ENCODE peak calls at places on chromosomes 4 and X, in nine cellular contexts. Z, H, V, L, Q, U, T, Y and E are unnamed samples.

GRCh38 chr4:67437974-67438713 is 107.2 kb downstream of the CENPC start:
- DNase-seq in L (no peak), T (no peak), Z (no peak), Q (no peak), V (peak; percentile 76), U (peak; percentile 68), Y (no peak), H (no peak), E (peak; percentile 44)

GRCh38 chrX:38304010-38304409 is 23.3 kb downstream of the RPGR start:
- DNase-seq in H (no peak), L (peak; percentile 15), Q (no peak), T (no peak), Z (no peak), U (peak; percentile 52), V (peak; percentile 19), Y (no peak), E (no peak)

GRCh38 chr4:105871997-105872396 is 23.3 kb upstream of the NPNT start:
- DNase-seq in Y (no peak), L (no peak), Q (no peak), T (no peak), Z (no peak), U (no peak), V (no peak), H (no peak), E (no peak)

GRCh38 chr4:53703267-53703655 is 112.0 kb upstream of the LNX1 start:
- DNase-seq in H (no peak), L (no peak), U (no peak), Z (no peak), Y (no peak), T (no peak), V (no peak), Q (no peak), E (no peak)

GRCh38 chr4:181504846-181505374 is 738.3 kb upstream of the TENM3 start:
- DNase-seq in H (no peak), Z (no peak), U (no peak), V (no peak), Y (no peak), L (peak; percentile 54), T (no peak), Q (no peak), E (no peak)

GRCh38 chr4:37648084-37648817 is 37.9 kb downstream of the RELL1 start:
- DNase-seq in H (no peak), U (peak; percentile 97), Z (peak; percentile 76), L (no peak), Q (peak; percentile 81), Y (peak; percentile 58), V (peak; percentile 96), T (peak; percentile 75), E (peak; percentile 85)

GRCh38 chrX:123173833-123174232 is 10.2 kb upstream of the GRIA3 start:
- DNase-seq in V (peak; percentile 0), H (no peak), U (peak; percentile 46), Z (no peak), Y (no peak), Q (no peak), T (no peak), L (no peak), E (no peak)

GRCh38 chr4:183059797-183060196 is 39.3 kb upstream of the WWC2 start:
- DNase-seq in U (no peak), Q (no peak), Y (no peak), V (no peak), L (no peak), H (no peak), T (no peak), Z (no peak), E (no peak)

GRCh38 chrX:26208012-26208411 is 8.0 kb upstream of the MAGEB5 start:
- DNase-seq in T (no peak), Z (no peak), Q (no peak), L (no peak), V (no peak), H (no peak), U (no peak), Y (no peak), E (no peak)

DNA sequence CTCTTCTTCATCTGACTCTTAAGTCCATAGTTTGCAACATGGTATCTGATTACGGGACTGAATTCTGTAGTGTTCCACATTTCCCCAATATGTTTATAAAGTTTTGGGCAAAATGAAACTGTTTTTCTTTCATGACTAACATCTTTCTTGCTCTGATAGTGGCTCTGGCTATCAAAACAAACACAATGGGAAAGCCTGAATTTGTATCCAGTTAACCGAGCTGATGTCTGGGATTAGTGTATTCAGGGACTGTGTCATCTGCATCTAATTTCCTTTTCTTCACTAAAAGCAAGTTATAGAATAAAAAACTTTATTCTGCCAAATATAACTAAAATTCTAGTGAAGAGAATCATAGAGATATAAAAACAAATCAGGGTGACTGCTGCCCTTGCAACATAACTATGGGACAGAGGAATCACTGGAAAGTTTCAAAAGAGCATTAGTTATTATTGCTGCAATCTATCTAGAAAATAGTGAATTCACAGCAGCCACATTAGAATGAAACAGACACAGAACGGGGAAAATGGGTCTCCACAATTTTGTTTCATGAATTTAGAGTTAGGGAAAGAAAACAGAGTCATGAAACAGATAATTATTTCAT is 61.3 kb downstream of the ANTXR2 start:
- DNase-seq in H (no peak), Z (no peak), T (no peak), Q (no peak), Y (no peak), L (no peak), V (peak; percentile 79), U (peak; percentile 87), E (no peak)
- H3K4me3 ChIP-seq in H (no peak overlapping the region), Z (no peak overlapping the region), T (no peak overlapping the region), Q (no peak overlapping the region), Y (no peak overlapping the region), L (no peak overlapping the region), V (peak overlapping the region; percentile 13), U (no peak overlapping the region), E (no peak overlapping the region)

GRCh38 chrX:71622347-71623104 is 4.2 kb upstream of the CXCR3 start:
- DNase-seq in Y (peak; percentile 8), L (peak; percentile 64), Z (peak; percentile 30), T (peak; percentile 58), H (peak; percentile 82), V (peak; percentile 66), U (peak; percentile 56), Q (peak; percentile 85), E (no peak)
- TF ChIP-seq CTCF in Y (no peak), L (peak; percentile 40), Z (no peak), T (no peak), H (peak; percentile 18), V (peak; percentile 19), U (no peak), Q (no peak), E (no peak)

DNA sequence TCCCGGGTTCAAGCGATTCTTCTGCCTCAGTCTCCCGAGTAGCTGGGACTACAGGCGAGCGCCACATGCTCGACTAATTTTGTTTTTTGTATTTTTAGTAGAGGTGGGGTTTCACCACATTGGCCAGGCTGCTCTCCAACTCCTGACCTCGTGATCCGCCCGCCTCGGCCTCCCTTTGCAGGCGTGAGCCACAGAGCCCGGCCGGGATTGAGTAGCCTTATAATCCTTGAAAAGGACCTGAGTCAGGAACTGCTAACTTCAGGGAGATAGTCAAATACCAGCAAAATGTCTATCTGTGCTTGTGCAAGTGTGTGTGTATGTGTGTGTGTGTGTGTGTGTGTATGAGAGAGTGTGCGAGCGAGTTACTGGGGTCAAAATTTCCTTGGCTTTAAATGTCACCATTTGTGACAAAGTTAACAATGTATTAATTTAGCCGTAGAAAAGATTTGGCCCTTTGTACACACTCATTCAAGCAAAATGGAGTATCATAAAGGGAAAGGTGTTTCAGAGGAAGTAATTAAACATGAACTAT is 1.8 kb upstream of the KDM6A start:
- DNase-seq in Y (no peak), H (no peak), U (peak; percentile 46), Q (peak; percentile 48), V (peak; percentile 17), T (no peak), Z (no peak), L (no peak), E (no peak)
- H3K4me3 ChIP-seq in Y (peak overlapping the region; percentile 79), H (peak overlapping the region; percentile 75), U (peak overlapping the region; percentile 45), Q (peak overlapping the region; percentile 93), V (peak overlapping the region; percentile 77), T (no peak overlapping the region), Z (no peak overlapping the region), L (peak overlapping the region; percentile 61), E (peak overlapping the region; percentile 79)

DNA sequence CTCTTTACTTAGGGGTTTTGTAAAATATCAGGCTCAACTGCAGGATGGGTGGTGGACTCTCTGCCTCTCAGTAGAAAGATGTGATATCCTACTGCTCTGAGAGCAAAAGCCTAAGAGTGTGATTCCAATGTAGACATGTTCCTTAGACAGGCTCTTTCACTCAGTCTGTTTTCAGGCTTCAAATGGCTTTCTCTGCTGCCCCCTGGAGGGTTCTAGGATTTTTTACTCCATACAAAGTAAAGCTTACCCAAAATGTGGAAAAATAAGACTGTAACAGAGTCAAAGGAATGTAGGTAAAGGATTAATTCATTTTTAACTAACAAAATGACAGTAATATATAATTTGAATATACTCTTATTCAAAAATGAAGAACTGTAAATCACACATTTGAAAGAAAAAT is 32.1 kb downstream of the ZGRF1 start:
- DNase-seq in U (peak; percentile 66), Q (peak; percentile 45), T (no peak), V (peak; percentile 75), L (peak; percentile 78), Y (peak; percentile 48), Z (peak; percentile 10), H (no peak), E (no peak)
- TF ChIP-seq CTCF in U (peak; percentile 72), Q (peak; percentile 47), T (peak; percentile 30), V (peak; percentile 70), L (peak; percentile 72), Y (peak; percentile 61), Z (peak; percentile 36), H (peak; percentile 67), E (peak; percentile 75)